ENCODE peak calls at places on chromosomes 6 and 20, in ten cellular contexts. J, G, E, C, V, A, N, W, K and L are unnamed samples.
A peak's percentile ranks its signal among the peaks of the same experiment; 100 is the strongest.

GRCh38 chr6:43427406-43428111 is at the start of gene ABCC10:
- DNase-seq in J (peak; percentile 94), G (peak; percentile 87), E (peak; percentile 97), C (peak; percentile 96), V (peak; percentile 97), A (peak; percentile 93), N (peak; percentile 92), W (peak; percentile 85), K (peak; percentile 94), L (peak; percentile 95)

GRCh38 chr6:7390218-7390878 is 740 bp downstream of the RIOK1 start:
- DNase-seq in J (no peak), G (no peak), E (no peak), C (no peak), V (peak; percentile 93), A (no peak), N (no peak), W (no peak), K (no peak), L (peak; percentile 82)

GRCh38 chr6:13152804-13153203 is 175.5 kb downstream of the TBC1D7 start:
- DNase-seq in J (no peak), G (no peak), E (no peak), C (no peak), V (no peak), A (no peak), N (no peak), W (no peak), K (no peak), L (no peak)

GRCh38 chr6:49541210-49541724 is 9.2 kb upstream of the C6orf141 start:
- DNase-seq in J (no peak), G (peak; percentile 10), E (no peak), C (no peak), V (peak; percentile 94), A (peak; percentile 42), N (no peak), W (no peak), K (peak; percentile 63), L (peak; percentile 93)

GRCh38 chr6:43493833-43494232 is 16.3 kb downstream of the LRRC73 start:
- DNase-seq in J (no peak), G (no peak), E (no peak), C (no peak), V (no peak), A (no peak), N (peak; percentile 61), W (no peak), K (no peak), L (no peak)

GRCh38 chr20:48924711-48925109 is 3.2 kb downstream of the ARFGEF2 start:
- DNase-seq in J (no peak), G (no peak), E (no peak), C (no peak), V (no peak), A (no peak), N (no peak), W (no peak), K (no peak), L (no peak)

GRCh38 chr6:148193063-148193680 is 149.5 kb upstream of the SASH1 start:
- DNase-seq in J (no peak), G (no peak), E (no peak), C (no peak), V (no peak), A (no peak), N (no peak), W (no peak), K (no peak), L (peak; percentile 78)

GRCh38 chr20:38307371-38308046 is 3.6 kb downstream of the BPI start:
- DNase-seq in J (no peak), G (no peak), E (no peak), C (no peak), V (peak; percentile 93), A (no peak), N (no peak), W (no peak), K (peak; percentile 79), L (peak; percentile 76)

GRCh38 chr20:6560978-6561377 is 206.5 kb upstream of the BMP2 start:
- DNase-seq in J (no peak), G (no peak), E (no peak), C (no peak), V (no peak), A (no peak), N (no peak), W (no peak), K (no peak), L (no peak)

GRCh38 chr20:62508641-62509051 is 32.9 kb upstream of the GATA5 start:
- DNase-seq in J (no peak), G (no peak), E (no peak), C (no peak), V (no peak), A (no peak), N (no peak), W (no peak), K (no peak), L (no peak)

GRCh38 chr6:15427360-15428070 is 181.6 kb downstream of the JARID2 start:
- DNase-seq in J (no peak), G (no peak), E (no peak), C (no peak), V (peak; percentile 69), A (no peak), N (no peak), W (no peak), K (peak; percentile 67), L (no peak)

GRCh38 chr6:134511984-134512383 is 194.1 kb upstream of the SGK1 start:
- DNase-seq in J (no peak), G (no peak), E (no peak), C (no peak), V (no peak), A (no peak), N (no peak), W (no peak), K (no peak), L (no peak)

GRCh38 chr20:1330075-1330830 is 1.3 kb upstream of the SDCBP2 start:
- DNase-seq in J (peak; percentile 59), G (no peak), E (no peak), C (peak; percentile 77), V (no peak), A (no peak), N (peak; percentile 47), W (no peak), K (peak; percentile 79), L (no peak)

GRCh38 chr6:54264581-54265272 is 43.5 kb upstream of the TINAG start:
- DNase-seq in J (no peak), G (no peak), E (no peak), C (no peak), V (peak; percentile 62), A (no peak), N (no peak), W (no peak), K (peak; percentile 74), L (no peak)

GRCh38 chr6:170227521-170227983 is 63.3 kb downstream of the DLL1 start:
- DNase-seq in J (peak; percentile 35), G (no peak), E (no peak), C (no peak), V (peak; percentile 4), A (no peak), N (no peak), W (no peak), K (no peak), L (peak; percentile 31)

GRCh38 chr6:4698901-4699659 is 77.1 kb upstream of the CDYL start:
- DNase-seq in J (no peak), G (no peak), E (no peak), C (no peak), V (peak; percentile 10), A (no peak), N (no peak), W (no peak), K (no peak), L (peak; percentile 56)

GRCh38 chr6:1667012-1667804 is 57.5 kb downstream of the FOXC1 start:
- DNase-seq in J (no peak), G (peak; percentile 95), E (no peak), C (no peak), V (peak; percentile 91), A (no peak), N (no peak), W (no peak), K (no peak), L (peak; percentile 10)

GRCh38 chr6:137361701-137362100 is 132.5 kb downstream of the OLIG3 start:
- DNase-seq in J (no peak), G (no peak), E (no peak), C (no peak), V (no peak), A (no peak), N (no peak), W (no peak), K (no peak), L (no peak)

GRCh38 chr6:8579372-8579771 is 144.0 kb upstream of the SLC35B3 start:
- DNase-seq in J (peak; percentile 1), G (no peak), E (no peak), C (no peak), V (no peak), A (no peak), N (no peak), W (no peak), K (no peak), L (no peak)

GRCh38 chr6:117491916-117492315 is 9.4 kb downstream of the DCBLD1 start:
- DNase-seq in J (no peak), G (no peak), E (no peak), C (no peak), V (peak; percentile 66), A (no peak), N (no peak), W (no peak), K (peak; percentile 76), L (peak; percentile 44)

GRCh38 chr20:61925555-61926252 is 140.0 kb downstream of the TAF4 start:
- DNase-seq in J (no peak), G (no peak), E (no peak), C (no peak), V (peak; percentile 57), A (peak; percentile 13), N (no peak), W (no peak), K (no peak), L (peak; percentile 86)

GRCh38 chr6:160534050-160534696 is 129.9 kb downstream of the LPA start:
- DNase-seq in J (peak; percentile 22), G (peak; percentile 14), E (peak; percentile 61), C (peak; percentile 48), V (peak; percentile 25), A (peak; percentile 15), N (peak; percentile 45), W (peak; percentile 52), K (peak; percentile 48), L (peak; percentile 10)

GRCh38 chr20:16178671-16179070 is 394.6 kb downstream of the KIF16B start:
- DNase-seq in J (no peak), G (no peak), E (no peak), C (no peak), V (no peak), A (no peak), N (no peak), W (no peak), K (no peak), L (no peak)

GRCh38 chr20:11207749-11208502 is 534.1 kb upstream of the JAG1 start:
- DNase-seq in J (no peak), G (no peak), E (no peak), C (no peak), V (peak; percentile 62), A (peak; percentile 39), N (no peak), W (no peak), K (peak; percentile 78), L (peak; percentile 90)

GRCh38 chr6:146673069-146673468 is 74.3 kb downstream of the ADGB start:
- DNase-seq in J (no peak), G (no peak), E (no peak), C (no peak), V (no peak), A (no peak), N (no peak), W (no peak), K (no peak), L (no peak)

GRCh38 chr20:48638546-48638945 is 189.3 kb downstream of the PREX1 start:
- DNase-seq in J (no peak), G (no peak), E (no peak), C (no peak), V (peak; percentile 88), A (peak; percentile 38), N (no peak), W (no peak), K (peak; percentile 94), L (peak; percentile 74)

GRCh38 chr6:134553941-134554340 is 236.0 kb upstream of the SGK1 start:
- DNase-seq in J (no peak), G (no peak), E (no peak), C (no peak), V (no peak), A (no peak), N (no peak), W (no peak), K (no peak), L (peak; percentile 67)

GRCh38 chr6:41970436-41970846 is 28.8 kb upstream of the CCND3 start:
- DNase-seq in J (no peak), G (no peak), E (no peak), C (no peak), V (peak; percentile 83), A (peak; percentile 75), N (peak; percentile 1), W (no peak), K (peak; percentile 58), L (peak; percentile 5)